ENCODE peak calls at places on chromosomes 16 and 17, in seven cellular contexts. T is transverse colon, X is T-helper 2 cell, N is DMS79 treated with DMSO at 0.1 percent for 48 hours, K is T-helper 17 cell, Y is NCI-H524, B is SW480. C is an unnamed sample.

GRCh38 chr16:14202697-14203096 is 131.6 kb downstream of the MRTFB start:
- DNase-seq in T (no peak), X (no peak), N (peak), K (no peak), Y (no peak), B (peak), C (no peak)

GRCh38 chr16:87507351-87508069 is 14.7 kb upstream of the ZCCHC14 start:
- DNase-seq in T (no peak), X (no peak), N (no peak), K (no peak), Y (no peak), B (no peak), C (no peak)

GRCh38 chr17:49358638-49359247 is 3.3 kb downstream of the ZNF652 start:
- DNase-seq in T (no peak), X (no peak), N (no peak), K (no peak), Y (no peak), B (no peak), C (no peak)

GRCh38 chr16:276360-277077 is 775 bp upstream of the RGS11 start:
- DNase-seq in T (no peak), X (no peak), N (no peak), K (no peak), Y (no peak), B (no peak), C (no peak)

GRCh38 chr16:2795714-2796143 is 2.5 kb upstream of the PRSS41 start:
- DNase-seq in T (peak), X (no peak), N (no peak), K (no peak), Y (no peak), B (peak), C (no peak)

GRCh38 chr16:86894168-86894567 is 315.8 kb downstream of the FOXL1 start:
- DNase-seq in T (no peak), X (no peak), N (no peak), K (no peak), Y (no peak), B (no peak), C (no peak)

GRCh38 chr16:1514507-1514906 is 19.0 kb upstream of the TMEM204 start:
- DNase-seq in T (no peak), X (no peak), N (no peak), K (no peak), Y (no peak), B (no peak), C (no peak)

GRCh38 chr16:825298-826061 is 24.9 kb upstream of the GNG13 start:
- DNase-seq in T (no peak), X (no peak), N (peak), K (no peak), Y (no peak), B (no peak), C (no peak)

GRCh38 chr16:69465083-69465721 is 40.8 kb downstream of the CYB5B start:
- DNase-seq in T (peak), X (no peak), N (no peak), K (no peak), Y (no peak), B (peak), C (no peak)

GRCh38 chr16:11094075-11094593 is 149.8 kb downstream of the CLEC16A start:
- DNase-seq in T (peak), X (peak), N (peak), K (no peak), Y (peak), B (no peak), C (peak)

GRCh38 chr17:48613862-48614694 is 1.0 kb downstream of the HOXB8 start:
- DNase-seq in T (no peak), X (no peak), N (peak), K (no peak), Y (no peak), B (peak), C (no peak)

GRCh38 chr16:70638814-70639792 is 7.3 kb upstream of the IL34 start:
- DNase-seq in T (peak), X (no peak), N (no peak), K (no peak), Y (no peak), B (no peak), C (no peak)

GRCh38 chr16:5516115-5516514 is 418.5 kb upstream of the EEF2KMT start:
- DNase-seq in T (no peak), X (no peak), N (peak), K (no peak), Y (no peak), B (no peak), C (no peak)

GRCh38 chr17:6497496-6498221 is 53.4 kb downstream of the PIMREG start:
- DNase-seq in T (no peak), X (no peak), N (no peak), K (no peak), Y (no peak), B (no peak), C (no peak)

GRCh38 chr17:61584866-61585265 is 6.2 kb downstream of the NACA2 start:
- DNase-seq in T (no peak), X (no peak), N (no peak), K (no peak), Y (no peak), B (no peak), C (no peak)

GRCh38 chr16:81140930-81141780 is 45.0 kb upstream of the GCSH start:
- DNase-seq in T (no peak), X (no peak), N (no peak), K (no peak), Y (no peak), B (no peak), C (no peak)

GRCh38 chr17:55341432-55341831 is 76.7 kb downstream of the HLF start:
- DNase-seq in T (no peak), X (no peak), N (no peak), K (no peak), Y (no peak), B (peak), C (no peak)

GRCh38 chr16:12024429-12024828 is 47.9 kb downstream of the SNX29 start:
- DNase-seq in T (no peak), X (no peak), N (no peak), K (no peak), Y (no peak), B (no peak), C (no peak)

GRCh38 chr17:16215002-16215272 is 397 bp downstream of the NCOR1 start:
- DNase-seq in T (peak), X (no peak), N (peak), K (no peak), Y (peak), B (peak), C (no peak)

GRCh38 chr17:19683117-19683516 is 33.3 kb downstream of the SLC47A2 start:
- DNase-seq in T (no peak), X (no peak), N (no peak), K (no peak), Y (no peak), B (no peak), C (no peak)

GRCh38 chr16:3578121-3578520 is 918 bp upstream of the NLRC3 start:
- DNase-seq in T (peak), X (no peak), N (no peak), K (no peak), Y (no peak), B (no peak), C (no peak)

GRCh38 chr17:17675925-17676534 is 5.2 kb upstream of the RAI1 start:
- DNase-seq in T (no peak), X (no peak), N (peak), K (no peak), Y (no peak), B (peak), C (no peak)

GRCh38 chr17:58565389-58566311 is 51.2 kb upstream of the MTMR4 start:
- DNase-seq in T (no peak), X (no peak), N (no peak), K (no peak), Y (no peak), B (no peak), C (no peak)

GRCh38 chr17:7841309-7841621 is 7.2 kb downstream of the KDM6B start:
- DNase-seq in T (no peak), X (no peak), N (peak), K (no peak), Y (no peak), B (no peak), C (no peak)

GRCh38 chr16:86671486-86672214 is 93.3 kb downstream of the FOXL1 start:
- DNase-seq in T (no peak), X (no peak), N (no peak), K (no peak), Y (no peak), B (no peak), C (no peak)

GRCh38 chr16:21950782-21951521 is 2.2 kb upstream of the UQCRC2 start:
- DNase-seq in T (no peak), X (no peak), N (no peak), K (no peak), Y (no peak), B (peak), C (no peak)

GRCh38 chr17:75693500-75694481 is 26.7 kb downstream of the SAP30BP start:
- DNase-seq in T (peak), X (no peak), N (peak), K (no peak), Y (no peak), B (peak), C (no peak)

GRCh38 chr16:86865866-86866675 is 287.7 kb downstream of the FOXL1 start:
- DNase-seq in T (no peak), X (no peak), N (no peak), K (no peak), Y (no peak), B (no peak), C (no peak)

GRCh38 chr16:30523768-30524574 is 2.4 kb downstream of the ZNF768 start:
- DNase-seq in T (no peak), X (no peak), N (no peak), K (no peak), Y (no peak), B (no peak), C (no peak)

GRCh38 chr17:4544656-4545216 is 10.4 kb downstream of the MYBBP1A start:
- DNase-seq in T (no peak), X (no peak), N (no peak), K (no peak), Y (no peak), B (no peak), C (no peak)

GRCh38 chr16:29318037-29318436 is 88.5 kb downstream of the NPIPB11 start:
- DNase-seq in T (no peak), X (no peak), N (no peak), K (no peak), Y (no peak), B (no peak), C (no peak)

GRCh38 chr17:45869676-45870341 is 24.5 kb upstream of the MAPT start:
- DNase-seq in T (no peak), X (no peak), N (no peak), K (no peak), Y (no peak), B (no peak), C (no peak)

GRCh38 chr16:84174396-84174795 is 12.5 kb downstream of the TAF1C start:
- DNase-seq in T (no peak), X (no peak), N (no peak), K (no peak), Y (no peak), B (no peak), C (no peak)

GRCh38 chr17:32920293-32920692 is 7.7 kb upstream of the TMEM98 start:
- DNase-seq in T (no peak), X (no peak), N (no peak), K (no peak), Y (no peak), B (no peak), C (no peak)

GRCh38 chr17:1703063-1703462 is 7.1 kb downstream of the TLCD2 start:
- DNase-seq in T (no peak), X (no peak), N (no peak), K (no peak), Y (no peak), B (peak), C (no peak)

C was measured in KG1.